ENCODE peak calls at places on chromosomes 11 and 22, in nine cellular contexts. H is NCI-H187 treated with DMSO at 0.1 percent for 48 hours, C is HCT116, I is endodermal cell, P is germinal center, S is uterus, G is cardiac muscle cell, O is HCEC 1CT, F is endothelial cell. U is an unnamed sample.

GRCh38 chr11:24963879-24964278 is 467.0 kb downstream of the LUZP2 start:
- DNase-seq in O (peak), I (no peak), S (no peak), F (no peak), H (no peak), G (peak), C (no peak), P (no peak), U (no peak)

GRCh38 chr11:11083441-11083840 is 225.6 kb upstream of the ZBED5 start:
- DNase-seq in O (no peak), H (no peak), S (no peak), I (no peak), F (no peak), P (no peak), G (no peak), C (no peak), U (no peak)

GRCh38 chr11:11940551-11940950 is 67.9 kb downstream of the DKK3 start:
- DNase-seq in C (no peak), I (no peak), F (no peak), P (no peak), H (no peak), G (no peak), S (no peak), O (no peak), U (no peak)

GRCh38 chr11:113690619-113691569 is 15.2 kb downstream of the TMPRSS5 start:
- DNase-seq in S (no peak), C (peak), H (no peak), F (peak), I (peak), P (peak), G (peak), O (peak), U (no peak)

GRCh38 chr11:123116486-123116885 is 54.5 kb upstream of the HSPA8 start:
- DNase-seq in I (no peak), S (no peak), C (no peak), H (no peak), F (no peak), G (peak), P (no peak), O (no peak), U (no peak)

GRCh38 chr11:115980336-115980735 is 476.1 kb upstream of the CADM1 start:
- DNase-seq in P (no peak), I (no peak), F (no peak), H (no peak), O (no peak), S (peak), G (no peak), C (no peak), U (peak)

GRCh38 chr22:49586873-49587272 is 240.8 kb downstream of the BRD1 start:
- DNase-seq in H (no peak), O (no peak), P (no peak), C (no peak), I (peak), S (no peak), F (no peak), G (no peak), U (no peak)

GRCh38 chr11:113314065-113314388 is 356 bp upstream of the TTC12 start:
- DNase-seq in P (no peak), F (no peak), I (no peak), S (no peak), H (no peak), G (no peak), O (no peak), C (no peak), U (no peak)

GRCh38 chr11:64385953-64386704 is 27.2 kb downstream of the RPS6KA4 start:
- DNase-seq in H (no peak), O (no peak), C (peak), I (no peak), S (no peak), G (no peak), P (no peak), F (no peak), U (no peak)

GRCh38 chr11:35295751-35296150 is 123.6 kb downstream of the SLC1A2 start:
- DNase-seq in O (no peak), F (no peak), C (no peak), H (no peak), I (no peak), G (no peak), S (no peak), P (no peak), U (no peak)

GRCh38 chr11:2788751-2789140 is 89.0 kb upstream of the KCNQ1OT1 start:
- DNase-seq in G (no peak), H (no peak), C (no peak), P (no peak), F (peak), S (no peak), I (no peak), O (no peak), U (no peak)

GRCh38 chr22:19663821-19664325 is 50.4 kb upstream of the SEPTIN5 start:
- DNase-seq in I (peak), F (no peak), P (no peak), H (no peak), S (peak), G (peak), C (no peak), O (no peak), U (peak)

U was measured in lower leg skin.